ENCODE peak calls at places on chromosomes 11 and 22, in four cellular contexts. R is heart left ventricle, Z is uterus, X is brain microvascular endothelial cell. V is an unnamed sample.

GRCh38 chr11:74696932-74697687 is 34.1 kb downstream of the CHRDL2 start:
- DNase-seq in Z (peak), R (peak), X (peak), V (peak)

GRCh38 chr11:85086511-85087284 is 540.4 kb downstream of the DLG2 start:
- DNase-seq in R (no peak), X (no peak), Z (no peak), V (no peak)

GRCh38 chr22:25390297-25391240 is 171.1 kb downstream of the CRYBB2 start:
- DNase-seq in Z (no peak), R (peak), X (no peak), V (no peak)

GRCh38 chr11:111538407-111539114 is 2.0 kb upstream of the LAYN start:
- DNase-seq in Z (no peak), R (no peak), X (no peak), V (no peak)

GRCh38 chr11:13427440-13427839 is 35.6 kb downstream of the BTBD10 start:
- DNase-seq in R (no peak), Z (no peak), X (no peak), V (no peak)

GRCh38 chr22:31870890-31871289 is 73.4 kb upstream of the YWHAH start:
- DNase-seq in Z (no peak), R (no peak), X (peak), V (no peak)

GRCh38 chr11:76400967-76401366 is 19.8 kb downstream of the GVQW3 start:
- DNase-seq in R (no peak), X (no peak), Z (no peak), V (no peak)

GRCh38 chr11:85118151-85118550 is 509.0 kb downstream of the DLG2 start:
- DNase-seq in X (no peak), R (no peak), Z (no peak), V (no peak)

GRCh38 chr11:134248910-134249480 is 4.2 kb downstream of the THYN1 start:
- DNase-seq in R (no peak), X (no peak), Z (no peak), V (no peak)

GRCh38 chr11:27468643-27469332 is 3.8 kb downstream of the LGR4 start:
- DNase-seq in Z (no peak), X (no peak), R (no peak), V (no peak)

GRCh38 chr11:110762596-110762995 is 50.4 kb upstream of the ARHGAP20 start:
- DNase-seq in Z (no peak), X (no peak), R (no peak), V (no peak)

DNA sequence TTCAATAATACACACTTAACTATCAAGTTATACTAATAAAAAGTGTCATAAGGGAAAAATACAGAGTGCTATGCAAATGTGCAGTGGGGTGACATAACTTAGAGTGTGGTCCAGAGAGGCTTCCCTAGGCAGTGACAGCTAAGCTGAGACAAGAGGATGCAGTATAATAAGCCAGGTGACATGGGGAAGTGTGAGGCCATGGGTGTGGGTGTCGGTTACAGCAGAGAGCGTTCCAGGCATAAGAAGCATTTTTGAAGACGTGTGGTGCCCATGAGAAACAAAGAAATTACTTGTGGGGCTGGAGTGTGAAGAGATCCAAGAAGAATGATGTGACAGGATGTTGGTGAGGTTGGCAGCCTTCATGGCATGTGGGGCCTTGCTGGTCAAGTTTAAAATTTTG is 78.1 kb upstream of the PICALM start:
- DNase-seq in X (no peak), Z (no peak), R (no peak), V (no peak)
- H3K27ac ChIP-seq in X (no peak), Z (no peak), R (no peak), V (no peak)

DNA sequence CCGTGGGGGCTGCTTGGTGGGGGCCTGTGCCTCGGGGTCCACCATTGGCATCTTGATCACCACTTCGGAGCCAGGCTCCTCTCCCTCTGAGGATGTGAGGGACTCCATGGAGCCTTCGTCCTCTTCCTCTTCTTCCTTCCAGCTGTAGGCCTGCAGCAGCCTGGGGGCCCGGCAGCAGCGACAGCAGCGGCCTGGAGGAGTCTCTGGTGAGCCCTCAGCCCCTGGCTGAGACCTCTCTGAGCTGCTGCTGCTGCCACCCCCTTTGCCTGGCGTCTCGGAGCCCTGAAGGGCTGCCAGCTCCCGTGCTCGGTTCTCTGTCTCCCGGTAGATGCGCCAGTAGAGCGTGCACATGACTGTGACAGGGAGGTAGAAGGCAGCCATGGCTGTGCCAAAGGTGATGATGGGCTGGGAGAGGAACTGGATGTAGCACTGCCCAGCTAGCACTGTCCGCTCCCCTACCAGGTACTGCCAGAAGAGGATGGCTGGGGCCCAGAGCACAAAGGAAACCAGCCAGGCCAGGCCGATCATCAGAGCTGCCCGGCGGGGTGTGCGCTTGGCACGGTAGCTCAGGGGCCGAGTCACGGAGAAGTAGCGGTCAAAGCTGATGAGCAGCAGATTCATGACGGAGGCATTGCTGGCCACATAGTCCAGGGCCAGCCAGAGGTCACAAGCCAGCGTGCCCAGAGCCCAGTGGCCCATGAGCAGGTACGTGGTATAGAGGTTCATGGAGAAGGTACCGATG is 10.9 kb downstream of the CHRM1 start:
- DNase-seq in Z (no peak), X (no peak), R (no peak), V (no peak)
- H3K27ac ChIP-seq in Z (no peak), X (no peak), R (no peak), V (no peak)

DNA sequence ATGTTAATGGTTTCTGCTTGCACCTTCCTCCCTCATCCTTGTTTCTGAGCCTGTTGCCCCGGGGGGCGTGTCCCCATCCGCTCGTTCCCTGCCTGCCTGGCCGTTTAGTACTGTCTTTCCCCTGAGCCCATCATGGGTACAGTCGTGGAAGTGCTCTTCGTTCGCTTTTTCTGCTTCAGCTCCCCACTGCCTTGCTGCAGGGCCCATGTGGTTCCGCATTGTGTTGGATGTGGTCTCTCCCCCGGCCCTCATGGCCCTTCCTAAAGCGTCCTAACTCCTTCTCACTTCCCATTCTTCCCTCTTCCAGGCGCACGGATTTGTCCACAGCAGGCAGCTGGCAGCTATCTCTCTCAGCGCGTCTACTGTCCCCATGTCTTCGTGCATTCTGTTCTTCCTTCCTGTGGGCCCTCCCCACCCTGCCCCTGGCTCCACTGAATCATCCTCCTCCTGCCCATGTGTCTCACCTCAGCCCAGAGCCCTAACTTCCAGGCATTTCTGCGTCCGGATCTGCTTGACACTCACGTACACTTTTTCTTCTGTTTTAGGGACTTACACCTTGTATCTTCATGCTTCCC is 98.1 kb downstream of the ZBTB16 start:
- DNase-seq in R (no peak), Z (no peak), X (no peak), V (no peak)
- H3K27ac ChIP-seq in R (peak), Z (peak), X (no peak), V (peak)

DNA sequence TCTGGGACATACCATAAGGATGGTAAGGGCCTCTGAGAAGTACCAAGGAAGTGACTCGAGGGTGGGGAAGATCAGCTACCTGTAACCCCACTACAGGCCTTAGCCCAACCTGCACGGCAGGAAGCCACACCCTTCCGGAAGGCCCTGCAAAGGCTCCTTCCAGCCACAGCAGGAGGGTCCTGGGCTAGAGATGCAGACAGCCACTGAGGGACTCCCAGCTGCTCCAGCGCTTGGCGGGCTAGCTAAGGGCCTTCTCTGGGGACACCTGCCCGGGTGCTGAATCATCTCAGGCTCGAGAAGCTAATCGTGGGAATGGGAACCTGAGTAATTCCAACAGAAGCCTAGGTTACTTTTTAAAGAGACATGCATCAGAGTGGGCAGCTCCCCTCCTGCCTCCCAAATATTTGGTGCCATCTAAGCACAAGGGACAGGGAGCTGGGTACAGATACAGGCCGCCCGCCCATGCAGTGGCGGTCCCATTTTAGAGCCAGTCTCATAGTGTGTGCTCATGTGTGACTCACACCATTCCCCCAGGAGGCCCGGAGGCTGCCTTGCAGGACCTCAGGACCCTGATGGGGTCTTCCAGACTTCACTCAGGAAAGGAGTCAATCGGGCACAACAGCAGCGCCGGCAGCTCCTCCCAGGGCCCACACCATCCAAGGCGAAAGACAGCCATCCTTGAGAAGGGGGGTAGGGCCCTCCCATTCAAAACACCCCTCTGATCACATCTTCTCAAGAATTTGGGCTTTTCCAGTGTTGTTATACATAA is 8.0 kb downstream of the MYH9 start:
- DNase-seq in X (no peak), R (no peak), Z (no peak), V (no peak)
- H3K27ac ChIP-seq in X (peak), R (peak), Z (peak), V (peak)

DNA sequence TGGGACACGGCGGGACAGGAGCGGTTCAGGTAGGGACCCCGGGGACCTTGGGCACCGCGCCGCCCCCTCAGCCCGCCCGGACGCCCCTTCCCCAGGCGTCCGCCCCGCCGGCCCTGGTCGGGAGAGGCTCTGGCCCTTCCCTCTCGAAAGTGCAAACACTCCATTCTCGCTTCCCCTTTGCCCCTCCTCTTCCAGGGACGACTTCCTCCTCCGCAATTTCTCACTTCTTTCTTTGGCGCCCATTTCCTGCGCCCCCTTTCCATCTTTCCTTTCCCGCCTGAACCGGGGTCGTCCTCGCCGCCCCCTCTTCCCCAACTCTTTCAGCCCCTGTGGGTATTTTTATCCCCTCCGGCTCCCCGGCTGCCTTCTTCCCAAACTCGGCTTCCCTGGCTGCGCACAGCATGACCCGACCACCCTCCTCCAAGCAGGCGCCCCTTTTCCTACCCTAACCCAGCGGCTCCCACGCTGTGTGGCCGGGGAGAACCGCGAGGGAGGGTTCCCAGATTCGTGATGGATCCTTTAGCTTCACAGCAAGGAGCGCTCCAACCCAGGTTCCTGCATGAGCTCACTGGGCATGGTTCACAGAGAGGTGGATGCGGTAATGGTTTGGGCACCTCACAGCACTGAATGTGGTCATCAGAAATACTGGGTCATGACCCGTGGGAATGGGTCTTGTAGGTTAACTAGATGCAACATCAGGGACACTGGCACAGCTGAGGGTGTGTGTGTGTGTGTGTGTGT is 689 bp downstream of the RAB39A start:
- DNase-seq in R (peak), X (no peak), Z (no peak), V (no peak)
- H3K27ac ChIP-seq in R (peak), X (no peak), Z (no peak), V (peak)

GRCh38 chr11:60924110-60924905 is at the start of gene TMEM132A:
- DNase-seq in R (peak), X (peak), Z (peak), V (no peak)
- H3K27ac ChIP-seq in R (peak), X (no peak), Z (no peak), V (no peak)

GRCh38 chr22:36914383-36914752 is 940 bp downstream of the CSF2RB start:
- DNase-seq in X (no peak), R (no peak), Z (no peak), V (no peak)
- H3K27ac ChIP-seq in X (no peak), R (no peak), Z (no peak), V (no peak)

GRCh38 chr22:39674536-39674935 is 104.0 kb downstream of the CACNA1I start:
- DNase-seq in Z (no peak), R (no peak), X (no peak), V (no peak)
- H3K27ac ChIP-seq in Z (no peak), R (no peak), X (no peak), V (no peak)